ENCODE peak calls at places on chromosome 21, in seven cellular contexts. J is MM.1S, K is HepG2, F is endothelial cell, C is ovary, M is MCF 10A, H is tibial artery. B is an unnamed sample.

GRCh38 chr21:37373539-37373938 is 7.0 kb downstream of the DYRK1A start:
- DNase-seq in K (no peak), J (no peak), M (peak; percentile 17), H (no peak), F (no peak), C (no peak), B (no peak)

GRCh38 chr21:27359141-27359540 is 392.3 kb upstream of the ADAMTS5 start:
- DNase-seq in J (no peak), F (no peak), K (no peak), H (no peak), M (no peak), C (no peak), B (no peak)

GRCh38 chr21:21019681-21020080 is 21.5 kb downstream of the NCAM2 start:
- DNase-seq in H (no peak), C (no peak), K (no peak), M (no peak), J (no peak), F (no peak), B (no peak)

GRCh38 chr21:35222541-35222941 is 173.4 kb upstream of the RUNX1 start:
- DNase-seq in M (no peak), H (no peak), F (no peak), K (no peak), J (peak; percentile 94), C (no peak), B (no peak)

GRCh38 chr21:34589511-34590282 is 25.2 kb downstream of the RCAN1 start:
- DNase-seq in K (no peak), H (no peak), M (no peak), C (no peak), F (no peak), J (no peak), B (no peak)

GRCh38 chr21:26147535-26147934 is 23.0 kb downstream of the APP start:
- DNase-seq in H (no peak), M (no peak), K (no peak), F (no peak), J (no peak), C (no peak), B (no peak)

GRCh38 chr21:21439761-21440160 is 441.6 kb downstream of the NCAM2 start:
- DNase-seq in C (no peak), K (no peak), J (no peak), F (no peak), H (no peak), M (no peak), B (no peak)

GRCh38 chr21:37119421-37120218 is 46.6 kb downstream of the TTC3 start:
- DNase-seq in F (peak; percentile 5), J (no peak), M (no peak), K (peak; percentile 12), H (no peak), C (no peak), B (no peak)

GRCh38 chr21:25636727-25637126 is 2.3 kb upstream of the JAM2 start:
- DNase-seq in H (no peak), C (no peak), J (no peak), K (no peak), M (no peak), F (no peak), B (peak; percentile 17)

GRCh38 chr21:34524671-34525601 is 12.9 kb upstream of the KCNE1 start:
- DNase-seq in H (no peak), C (no peak), F (no peak), M (no peak), J (no peak), K (no peak), B (no peak)

GRCh38 chr21:31788581-31788980 is 56.7 kb upstream of the SCAF4 start:
- DNase-seq in M (no peak), F (no peak), H (no peak), C (no peak), K (no peak), J (no peak), B (no peak)

GRCh38 chr21:31366825-31367224 is 22.8 kb upstream of the TIAM1 start:
- DNase-seq in M (peak; percentile 97), C (no peak), H (no peak), K (no peak), F (no peak), J (no peak), B (no peak)

GRCh38 chr21:32046191-32046590 is 173.4 kb downstream of the HUNK start:
- DNase-seq in F (no peak), C (no peak), M (no peak), K (no peak), H (no peak), J (no peak), B (no peak)

DNA sequence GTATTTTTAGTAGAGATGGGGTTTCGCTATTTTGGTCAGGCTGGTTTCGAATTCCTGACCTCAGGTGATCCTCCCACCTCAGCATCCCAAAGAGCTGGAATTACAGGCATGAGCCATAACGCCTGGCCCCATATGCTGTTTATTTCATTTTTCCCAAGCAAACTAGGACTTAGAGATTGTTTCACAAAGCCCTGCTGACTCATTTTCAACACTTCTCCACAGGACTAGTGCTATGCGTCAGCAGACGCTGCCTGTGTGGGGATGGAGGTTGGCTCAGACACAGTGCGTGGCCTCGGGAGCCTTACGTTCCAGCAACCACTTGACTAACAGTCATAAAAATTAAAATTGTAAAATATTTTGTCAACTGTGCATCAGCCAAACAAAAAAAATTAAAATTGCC is 22.7 kb downstream of the PKNOX1 start:
- DNase-seq in M (peak; percentile 84), C (peak; percentile 70), F (no peak), K (no peak), J (no peak), H (peak; percentile 81), B (no peak)
- TF ChIP-seq CTCF in M (no peak), C (no peak), F (no peak), K (no peak), J (no peak), H (no peak), B (no peak)

DNA sequence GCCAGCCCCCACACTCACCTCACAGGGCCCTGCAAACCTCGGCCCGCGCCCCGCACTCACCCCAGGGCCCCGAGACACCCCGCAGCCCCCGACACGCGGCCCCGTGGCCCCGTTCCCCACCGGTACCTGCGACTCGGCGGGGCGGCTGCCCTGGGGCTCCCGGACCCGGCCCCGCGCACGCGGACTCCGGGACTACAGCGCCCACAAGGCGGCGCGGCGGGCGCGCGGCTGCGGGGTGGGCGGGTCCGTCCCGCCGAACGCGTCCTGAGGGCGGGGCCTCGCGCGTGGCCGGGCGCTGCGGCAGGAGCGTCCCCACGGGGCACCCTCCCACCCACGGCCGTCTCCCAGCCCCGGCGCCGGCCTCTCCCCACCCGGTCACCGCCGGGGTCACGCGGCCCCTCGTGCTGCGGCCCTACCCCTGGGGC is at the start of gene SLC19A1:
- DNase-seq in J (peak; percentile 87), H (peak; percentile 81), F (peak; percentile 78), K (no peak), C (peak; percentile 83), M (peak; percentile 54), B (peak; percentile 99)
- TF ChIP-seq CTCF in J (no peak), H (peak; percentile 53), F (no peak), K (peak; percentile 50), C (peak; percentile 77), M (peak; percentile 25), B (peak; percentile 15)

GRCh38 chr21:39080366-39080765 is 102.9 kb downstream of the PSMG1 start:
- DNase-seq in K (no peak), H (no peak), J (no peak), C (no peak), F (no peak), M (no peak), B (no peak)

GRCh38 chr21:39084073-39084472 is 99.2 kb downstream of the PSMG1 start:
- DNase-seq in M (no peak), J (no peak), K (no peak), C (no peak), F (no peak), H (no peak), B (no peak)

GRCh38 chr21:39083377-39084008 is 99.8 kb downstream of the PSMG1 start:
- DNase-seq in F (no peak), K (no peak), C (peak; percentile 68), J (no peak), M (peak; percentile 93), H (no peak), B (no peak)

GRCh38 chr21:39084979-39085729 is 98.1 kb downstream of the PSMG1 start:
- DNase-seq in K (peak; percentile 73), F (no peak), M (no peak), C (no peak), J (no peak), H (peak; percentile 57), B (no peak)

DNA sequence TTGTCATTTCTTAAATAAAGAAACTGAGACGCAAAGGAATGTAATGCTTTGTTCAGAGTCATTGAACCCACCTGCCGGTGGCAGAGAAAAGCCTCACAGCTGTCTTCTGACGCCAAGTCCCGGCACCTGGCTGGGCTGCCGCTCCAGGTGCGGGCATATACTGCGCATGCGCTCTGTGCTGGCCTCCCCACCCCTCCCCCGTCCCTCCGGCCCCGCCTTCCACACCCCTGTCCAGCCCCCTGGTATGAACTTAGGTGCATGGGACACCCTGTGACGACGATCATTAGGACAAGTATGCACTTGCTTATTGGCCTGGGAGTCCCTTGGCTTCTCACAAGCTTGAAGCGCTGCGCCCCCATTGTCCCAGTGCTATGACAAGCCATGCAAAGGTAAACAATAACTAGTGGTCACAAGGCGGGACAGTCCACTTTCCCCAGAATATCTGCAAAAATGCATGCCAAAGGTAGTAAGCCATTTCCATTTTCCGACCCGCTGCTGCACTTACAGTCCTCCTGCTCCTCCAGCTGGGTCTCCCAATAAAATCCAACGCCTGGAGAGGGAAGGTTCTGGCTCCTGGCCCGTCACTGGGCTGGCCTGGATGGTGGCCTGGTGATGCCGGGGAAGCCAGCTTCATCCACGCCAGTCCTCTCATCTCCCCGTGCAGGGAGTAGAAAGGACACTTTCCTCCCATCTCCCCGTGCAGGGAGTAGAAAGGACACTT is 100.4 kb downstream of the PSMG1 start:
- DNase-seq in J (peak; percentile 32), F (no peak), K (peak; percentile 64), C (no peak), M (peak; percentile 56), H (no peak), B (no peak)
- TF ChIP-seq CTCF in J (no peak), F (no peak), K (peak; percentile 7), C (no peak), M (no peak), H (no peak), B (no peak)

DNA sequence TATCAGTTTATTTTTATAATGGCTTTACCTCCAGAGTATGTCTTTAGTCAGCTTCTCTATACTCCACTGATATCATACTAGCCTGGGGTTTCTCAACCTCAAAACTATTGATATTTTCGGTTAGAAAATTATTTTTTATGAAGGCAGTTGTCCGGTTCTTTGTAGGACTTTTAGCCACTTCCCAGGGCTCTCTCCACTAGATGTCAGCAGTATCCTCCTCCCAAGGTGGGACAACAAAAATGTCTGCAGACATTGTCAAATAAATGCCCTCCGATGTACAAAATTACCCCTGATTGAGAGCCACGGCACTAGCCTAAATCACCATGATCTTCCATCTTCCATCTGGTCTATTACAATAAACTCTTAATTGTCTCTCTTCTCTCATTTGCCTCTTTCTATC is 4.1 kb upstream of the GRIK1 start:
- DNase-seq in F (peak; percentile 24), J (no peak), C (no peak), H (no peak), M (peak; percentile 26), K (no peak), B (no peak)
- TF ChIP-seq CTCF in F (no peak), J (no peak), C (no peak), H (no peak), M (peak; percentile 32), K (no peak), B (no peak)

GRCh38 chr21:41747943-41748738 is 18.7 kb downstream of the RIPK4 start:
- DNase-seq in F (no peak), M (no peak), C (no peak), K (no peak), J (no peak), H (no peak), B (no peak)
- TF ChIP-seq CTCF in F (no peak), M (no peak), C (no peak), K (no peak), J (no peak), H (no peak), B (no peak)

B was measured in GM20000.